ENCODE peak calls at places on chromosomes 11 and 22, in seven cellular contexts. P is neuronal stem cell, X is mesendoderm, S is H1, T is IMR-90, Z is H9, Q is trophoblast cell. O is an unnamed sample. For H3K4me1, the result is how much of the 10 kb centered on the place peaks cover.

GRCh38 chr11:27757953-27758352 is 57.7 kb upstream of the BDNF start:
- DNase-seq in P (no peak), X (no peak), S (no peak), T (peak), Z (no peak), Q (no peak), O (no peak)

GRCh38 chr11:71080239-71081097 is 171.9 kb downstream of the SHANK2 start:
- DNase-seq in P (peak), X (peak), S (peak), T (peak), Z (peak), Q (peak), O (peak)

GRCh38 chr11:34185926-34186841 is 80.8 kb downstream of the NAT10 start:
- DNase-seq in P (peak), X (peak), S (no peak), T (no peak), Z (peak), Q (no peak), O (no peak)

GRCh38 chr11:65952052-65952521 is 6.8 kb downstream of the TSGA10IP start:
- DNase-seq in P (no peak), X (no peak), S (no peak), T (no peak), Z (no peak), Q (no peak), O (no peak)

GRCh38 chr11:19711911-19712280 is 741 bp upstream of the NAV2 start:
- DNase-seq in P (no peak), X (no peak), S (no peak), T (no peak), Z (peak), Q (no peak), O (no peak)

GRCh38 chr22:28329582-28330073 is 350.0 kb downstream of the TTC28 start:
- DNase-seq in P (no peak), X (no peak), S (no peak), T (peak), Z (no peak), Q (no peak), O (peak)

GRCh38 chr22:46600397-46600796 is 19.8 kb upstream of the GRAMD4 start:
- DNase-seq in P (no peak), X (no peak), S (no peak), T (no peak), Z (no peak), Q (no peak), O (no peak)

GRCh38 chr11:124482362-124483147 is 37.1 kb upstream of the OR8B8 start:
- DNase-seq in P (no peak), X (peak), S (no peak), T (peak), Z (no peak), Q (no peak), O (peak)

GRCh38 chr22:49716441-49716840 is 111.2 kb downstream of the BRD1 start:
- DNase-seq in P (no peak), X (no peak), S (no peak), T (no peak), Z (no peak), Q (no peak), O (no peak)

GRCh38 chr11:9761441-9761945 is 97.6 kb downstream of the SWAP70 start:
- DNase-seq in P (no peak), X (no peak), S (no peak), T (no peak), Z (no peak), Q (no peak), O (no peak)

GRCh38 chr11:10943968-10944367 is 86.1 kb upstream of the ZBED5 start:
- DNase-seq in P (no peak), X (no peak), S (no peak), T (no peak), Z (no peak), Q (no peak), O (no peak)

GRCh38 chr11:96263361-96263763 is 79.6 kb downstream of the MAML2 start:
- DNase-seq in P (no peak), X (no peak), S (no peak), T (peak), Z (no peak), Q (peak), O (peak)

GRCh38 chr22:39658367-39658766 is 87.8 kb downstream of the CACNA1I start:
- DNase-seq in P (no peak), X (no peak), S (no peak), T (no peak), Z (no peak), Q (no peak), O (no peak)

GRCh38 chr11:110173775-110174644 is 80.8 kb downstream of the ZC3H12C start:
- DNase-seq in P (peak), X (peak), S (peak), T (peak), Z (peak), Q (peak), O (peak)

GRCh38 chr11:107999759-108000455 is 8.8 kb upstream of the CUL5 start:
- DNase-seq in P (peak), X (peak), S (peak), T (peak), Z (peak), Q (no peak), O (peak)

GRCh38 chr22:47552541-47553205 is 790.2 kb downstream of the TBC1D22A start:
- DNase-seq in P (no peak), X (no peak), S (no peak), T (no peak), Z (no peak), Q (no peak), O (no peak)

GRCh38 chr11:1179641-1180040 is 21.9 kb downstream of the MUC5AC start:
- DNase-seq in P (no peak), X (no peak), S (no peak), T (no peak), Z (no peak), Q (no peak), O (no peak)

GRCh38 chr11:18705651-18706281 is 7.2 kb downstream of the TMEM86A start:
- DNase-seq in P (no peak), X (no peak), S (no peak), T (no peak), Z (no peak), Q (no peak), O (no peak)

GRCh38 chr11:92960886-92961285 is 8.6 kb upstream of the MTNR1B start:
- DNase-seq in P (no peak), X (no peak), S (no peak), T (no peak), Z (no peak), Q (no peak), O (no peak)

GRCh38 chr11:119120639-119121007 is 757 bp upstream of the HINFP start:
- DNase-seq in P (peak), X (no peak), S (no peak), T (peak), Z (no peak), Q (no peak), O (no peak)

GRCh38 chr11:117691206-117691490 is 105.9 kb downstream of the DSCAML1 start:
- DNase-seq in P (no peak), X (no peak), S (no peak), T (no peak), Z (no peak), Q (no peak), O (no peak)

GRCh38 chr11:23856654-23857053 is 640.2 kb upstream of the LUZP2 start:
- DNase-seq in P (no peak), X (no peak), S (no peak), T (peak), Z (no peak), Q (no peak), O (peak)

GRCh38 chr11:102878595-102878994 is 3.8 kb upstream of the MMP12 start:
- DNase-seq in P (no peak), X (no peak), S (no peak), T (no peak), Z (no peak), Q (no peak), O (no peak)

GRCh38 chr11:69904331-69905201 is 85.3 kb upstream of the FGF3 start:
- DNase-seq in P (no peak), X (no peak), S (no peak), T (no peak), Z (no peak), Q (no peak), O (no peak)
- H3K4me1 ChIP-seq in P (under half), X (under half), S (under half), T (under half), Z (under half), Q (under half), O (under half)

GRCh38 chr11:14812776-14813175 is 79.3 kb downstream of the CYP2R1 start:
- DNase-seq in P (no peak), X (peak), S (no peak), T (peak), Z (no peak), Q (no peak), O (no peak)
- H4K8ac ChIP-seq in P (no peak), X (no peak), S (no peak), T (no peak), Z (no peak), Q (no peak), O (no peak)

DNA sequence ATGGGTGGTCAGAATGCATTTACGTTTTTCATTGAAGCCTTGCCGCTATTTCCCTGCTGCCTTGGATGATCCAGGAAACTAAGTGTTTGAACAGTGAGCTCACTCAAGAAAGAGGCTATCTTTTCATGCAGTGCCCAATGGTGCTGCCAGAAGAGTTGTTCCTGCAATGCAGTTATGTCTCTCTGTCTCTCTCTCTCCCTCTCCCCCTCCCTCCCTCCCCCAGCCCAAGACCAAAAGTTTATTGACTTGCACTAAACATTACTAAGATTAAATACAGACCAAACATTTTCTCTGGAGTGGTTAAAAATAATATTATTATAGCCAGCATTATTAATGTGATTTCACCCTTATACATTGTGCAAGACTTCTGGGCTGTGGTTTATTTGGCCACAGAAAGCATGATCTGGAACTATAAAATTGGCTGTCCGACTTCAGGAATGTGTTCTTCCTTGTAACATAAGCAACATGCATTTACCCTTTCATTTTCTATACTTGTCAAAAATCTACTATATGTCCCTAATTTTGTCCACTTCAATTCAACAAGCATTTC is 6.6 kb upstream of the FUT4 start:
- DNase-seq in P (no peak), X (no peak), S (no peak), T (peak), Z (no peak), Q (no peak), O (no peak)
- H3K4me1 ChIP-seq in P (under half), X (under half), S (under half), T (under half), Z (under half), Q (under half), O (under half)

DNA sequence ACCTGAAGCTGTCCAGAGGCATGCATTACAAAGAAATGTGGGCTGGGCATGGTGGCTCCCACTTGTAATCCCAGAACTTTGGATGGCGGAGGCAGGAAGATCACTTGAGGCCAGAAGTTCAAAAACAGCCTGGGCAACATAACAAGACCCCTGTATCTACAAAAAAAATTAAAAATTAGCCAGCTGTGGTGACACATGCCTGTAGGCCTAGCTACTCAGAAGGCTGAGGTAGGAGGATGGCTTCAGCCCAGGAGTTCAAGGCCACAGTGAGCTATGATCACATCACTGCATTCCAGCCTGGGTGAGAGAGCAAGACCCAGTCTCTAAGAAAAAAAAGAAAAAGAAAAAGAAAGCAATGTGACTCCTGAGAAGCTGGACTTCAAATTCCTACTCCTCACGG is 138.5 kb upstream of the HSD17B12 start:
- DNase-seq in P (no peak), X (no peak), S (no peak), T (peak), Z (no peak), Q (no peak), O (no peak)
- H4K8ac ChIP-seq in P (no peak), X (no peak), S (no peak), T (no peak), Z (no peak), Q (no peak), O (no peak)

GRCh38 chr22:33542153-33542552 is 378.1 kb downstream of the LARGE1 start:
- DNase-seq in P (no peak), X (no peak), S (no peak), T (no peak), Z (no peak), Q (no peak), O (peak)
- H3K4me1 ChIP-seq in P (under half), X (under half), S (under half), T (under half), Z (under half), Q (under half), O (under half)

GRCh38 chr11:12190511-12190910 is 80.1 kb downstream of the MICAL2 start:
- DNase-seq in P (no peak), X (no peak), S (no peak), T (no peak), Z (no peak), Q (no peak), O (no peak)

GRCh38 chr11:12186683-12187082 is 76.3 kb downstream of the MICAL2 start:
- DNase-seq in P (no peak), X (no peak), S (no peak), T (no peak), Z (no peak), Q (no peak), O (no peak)

GRCh38 chr11:12189543-12190235 is 79.3 kb downstream of the MICAL2 start:
- DNase-seq in P (no peak), X (no peak), S (no peak), T (no peak), Z (no peak), Q (peak), O (no peak)

GRCh38 chr11:12187399-12187798 is 77.0 kb downstream of the MICAL2 start:
- DNase-seq in P (no peak), X (no peak), S (no peak), T (peak), Z (no peak), Q (no peak), O (peak)

GRCh38 chr11:12188548-12189317 is 78.3 kb downstream of the MICAL2 start:
- DNase-seq in P (no peak), X (no peak), S (no peak), T (no peak), Z (no peak), Q (no peak), O (no peak)
- H4K8ac ChIP-seq in P (no peak), X (no peak), S (no peak), T (peak), Z (no peak), Q (no peak), O (no peak)

DNA sequence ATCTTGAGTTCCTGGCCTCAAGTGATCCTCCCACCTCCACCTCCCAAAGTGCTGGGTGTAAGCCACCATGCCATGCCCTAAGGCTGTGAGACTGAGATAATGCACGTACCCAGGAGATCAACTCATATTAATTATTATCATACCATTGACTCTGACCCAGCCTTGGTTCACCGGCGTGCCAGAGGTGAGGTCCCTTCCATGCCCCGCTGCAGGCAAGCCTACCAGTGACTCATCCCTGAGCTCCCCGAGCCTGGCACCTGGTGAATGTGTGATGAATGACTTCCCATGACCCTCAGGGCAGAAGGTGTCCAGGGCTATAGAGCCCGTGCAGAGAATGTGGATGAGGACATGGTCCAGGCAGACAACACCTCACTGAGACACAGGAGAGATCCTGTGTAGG is 12.1 kb downstream of the GAL3ST1 start:
- DNase-seq in P (no peak), X (no peak), S (no peak), T (no peak), Z (no peak), Q (peak), O (no peak)
- H3K4me1 ChIP-seq in P (under half), X (under half), S (under half), T (under half), Z (under half), Q (under half), O (under half)

GRCh38 chr11:17529814-17530162 is 14.4 kb downstream of the USH1C start:
- DNase-seq in P (no peak), X (peak), S (no peak), T (no peak), Z (no peak), Q (no peak), O (no peak)
- H4K8ac ChIP-seq in P (no peak), X (no peak), S (no peak), T (no peak), Z (no peak), Q (no peak), O (no peak)

GRCh38 chr11:128549256-128549944 is 38.0 kb downstream of the ETS1 start:
- DNase-seq in P (no peak), X (no peak), S (no peak), T (no peak), Z (no peak), Q (no peak), O (peak)

GRCh38 chr11:128550261-128550821 is 37.0 kb downstream of the ETS1 start:
- DNase-seq in P (no peak), X (no peak), S (no peak), T (no peak), Z (no peak), Q (no peak), O (no peak)

GRCh38 chr11:128548655-128549255 is 38.6 kb downstream of the ETS1 start:
- DNase-seq in P (no peak), X (peak), S (no peak), T (peak), Z (no peak), Q (no peak), O (peak)

GRCh38 chr11:128550967-128551522 is 36.3 kb downstream of the ETS1 start:
- DNase-seq in P (no peak), X (no peak), S (no peak), T (no peak), Z (no peak), Q (no peak), O (no peak)

DNA sequence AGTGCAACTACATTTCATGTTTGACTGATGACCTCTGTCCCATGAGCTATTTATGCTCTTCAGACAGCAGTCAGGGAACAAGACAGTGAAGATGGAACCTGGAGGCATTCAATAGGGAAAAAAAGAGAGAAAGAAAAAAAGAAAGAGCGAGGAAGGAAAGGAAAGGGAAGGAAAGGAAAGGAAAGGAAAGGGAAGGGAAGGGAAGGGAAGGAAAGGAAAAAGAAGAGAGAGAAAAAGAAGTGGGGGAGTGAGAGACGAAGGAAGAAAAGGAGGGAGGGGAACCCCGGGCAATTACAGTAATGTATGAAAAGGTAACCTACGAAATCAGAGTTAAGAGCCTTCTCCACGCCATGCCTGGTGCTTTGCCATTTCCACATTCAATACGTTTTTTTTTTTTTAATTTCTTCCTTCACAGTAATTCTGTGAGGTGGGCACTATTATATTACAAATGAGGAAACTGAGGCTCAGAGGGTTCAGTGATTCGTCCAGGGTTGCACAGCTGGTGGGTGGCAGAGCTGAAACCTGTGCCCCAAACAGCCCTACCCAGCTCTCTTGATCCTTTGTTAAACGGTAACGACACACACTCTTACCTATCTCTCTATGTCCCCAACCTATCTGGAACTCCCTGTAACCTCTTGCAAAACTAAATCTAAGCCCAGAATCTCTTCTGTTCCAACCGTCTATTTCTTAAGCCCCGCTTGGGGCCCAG is 39.3 kb downstream of the ETS1 start:
- DNase-seq in P (no peak), X (no peak), S (no peak), T (no peak), Z (no peak), Q (no peak), O (no peak)
- H3K4me1 ChIP-seq in P (under half), X (under half), S (under half), T (under half), Z (under half), Q (under half), O (under half)

O was measured in mesenchymal stem cell.